ENCODE peak calls at places on chromosomes 2 and 18, in six cellular contexts. J is mesendoderm, I is H1, M is mesenchymal stem cell, S is H9, G is neuronal stem cell. Q is an unnamed sample.

GRCh38 chr2:180191352-180192124 is 184.4 kb upstream of the CWC22 start:
- DNase-seq in J (peak; percentile 10), I (no peak), M (no peak), S (no peak), G (no peak), Q (peak; percentile 24)

GRCh38 chr2:328761-329160 is 40.9 kb upstream of the ALKAL2 start:
- DNase-seq in J (peak; percentile 46), I (no peak), M (no peak), S (no peak), G (no peak), Q (no peak)

GRCh38 chr2:145006957-145007672 is 487.2 kb upstream of the ZEB2 start:
- DNase-seq in J (no peak), I (no peak), M (peak; percentile 95), S (no peak), G (no peak), Q (peak; percentile 98)

GRCh38 chr2:190119948-190120347 is 57.4 kb upstream of the MSTN start:
- DNase-seq in J (peak; percentile 15), I (peak; percentile 46), M (no peak), S (no peak), G (no peak), Q (no peak)

GRCh38 chr18:77470836-77471413 is 221.3 kb downstream of the GALR1 start:
- DNase-seq in J (peak; percentile 2), I (no peak), M (no peak), S (no peak), G (no peak), Q (no peak)

GRCh38 chr18:331231-331771 is 63.5 kb upstream of the THOC1 start:
- DNase-seq in J (no peak), I (no peak), M (no peak), S (no peak), G (no peak), Q (no peak)

GRCh38 chr2:71749671-71750101 is 296.3 kb downstream of the DYSF start:
- DNase-seq in J (no peak), I (no peak), M (peak; percentile 45), S (no peak), G (no peak), Q (peak; percentile 3)

GRCh38 chr2:142781146-142781545 is 96.3 kb upstream of the KYNU start:
- DNase-seq in J (no peak), I (no peak), M (no peak), S (no peak), G (no peak), Q (no peak)

GRCh38 chr18:60485207-60485606 is 112.6 kb upstream of the MC4R start:
- DNase-seq in J (no peak), I (no peak), M (no peak), S (no peak), G (no peak), Q (peak; percentile 3)

GRCh38 chr2:7007846-7008741 is 90.9 kb downstream of the RNF144A start:
- DNase-seq in J (peak; percentile 41), I (no peak), M (peak; percentile 80), S (no peak), G (no peak), Q (no peak)

GRCh38 chr2:66962625-66963207 is 434.4 kb upstream of the ETAA1 start:
- DNase-seq in J (no peak), I (no peak), M (peak; percentile 42), S (no peak), G (peak; percentile 12), Q (no peak)

GRCh38 chr18:49031511-49032188 is 80.9 kb upstream of the SMAD7 start:
- DNase-seq in J (no peak), I (peak; percentile 41), M (no peak), S (no peak), G (no peak), Q (no peak)

GRCh38 chr2:132477436-132477835 is 60.8 kb downstream of the GPR39 start:
- DNase-seq in J (no peak), I (no peak), M (no peak), S (no peak), G (no peak), Q (no peak)

GRCh38 chr2:197229509-197230458 is 80.8 kb downstream of the ANKRD44 start:
- DNase-seq in J (no peak), I (no peak), M (peak; percentile 54), S (no peak), G (no peak), Q (peak; percentile 88)

GRCh38 chr2:83081835-83082522 is 1377.1 kb downstream of the SUCLG1 start:
- DNase-seq in J (no peak), I (no peak), M (peak; percentile 55), S (no peak), G (no peak), Q (peak; percentile 65)

GRCh38 chr2:102442967-102443828 is 20.2 kb downstream of the IL18RAP start:
- DNase-seq in J (peak; percentile 48), I (no peak), M (peak; percentile 59), S (no peak), G (no peak), Q (peak; percentile 39)

GRCh38 chr2:3535794-3536681 is 16.7 kb upstream of the ADI1 start:
- DNase-seq in J (peak; percentile 45), I (no peak), M (peak; percentile 99), S (no peak), G (no peak), Q (peak; percentile 94)

GRCh38 chr2:240351826-240352426 is 83.5 kb upstream of the GPC1 start:
- DNase-seq in J (no peak), I (no peak), M (no peak), S (no peak), G (no peak), Q (no peak)

GRCh38 chr2:101559576-101559975 is 84.7 kb upstream of the RFX8 start:
- DNase-seq in J (no peak), I (no peak), M (no peak), S (no peak), G (no peak), Q (peak; percentile 28)

GRCh38 chr2:236366406-236366805 is 102.2 kb upstream of the ASB18 start:
- DNase-seq in J (no peak), I (no peak), M (no peak), S (peak; percentile 10), G (no peak), Q (no peak)

GRCh38 chr2:215828528-215829184 is 184.7 kb downstream of the MREG start:
- DNase-seq in J (peak; percentile 92), I (peak; percentile 73), M (peak; percentile 53), S (peak; percentile 85), G (peak; percentile 15), Q (peak; percentile 62)

GRCh38 chr18:78659748-78660147 is 319.9 kb upstream of the SALL3 start:
- DNase-seq in J (peak; percentile 39), I (peak; percentile 87), M (no peak), S (peak; percentile 70), G (peak; percentile 14), Q (no peak)

GRCh38 chr2:62071126-62071598 is 124.8 kb upstream of the B3GNT2 start:
- DNase-seq in J (peak; percentile 53), I (no peak), M (no peak), S (no peak), G (no peak), Q (no peak)

DNA sequence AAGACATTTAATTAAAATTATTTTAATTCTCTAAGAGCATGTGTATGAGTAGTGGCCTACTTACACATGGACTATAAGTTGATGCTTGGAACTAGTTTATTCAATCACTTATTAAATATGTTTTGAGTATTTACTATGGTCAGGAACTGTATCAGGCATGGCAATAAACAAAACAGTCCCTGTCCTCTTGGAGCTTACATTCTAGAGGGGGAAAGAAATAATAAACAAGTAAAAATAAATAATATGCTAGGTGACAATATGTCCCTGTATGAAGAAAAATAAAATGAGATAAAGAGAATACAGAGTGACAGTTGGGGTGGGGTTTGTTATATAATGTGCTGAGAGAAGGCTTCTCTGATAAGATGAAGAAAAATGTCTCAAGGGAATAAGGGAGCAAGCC is 74.5 kb downstream of the MYO3B start:
- DNase-seq in J (no peak), I (no peak), M (no peak), S (no peak), G (no peak), Q (no peak)
- H2BK15ac ChIP-seq in J (no peak overlapping the region), I (no peak overlapping the region), M (no peak overlapping the region), S (no peak overlapping the region), G (no peak overlapping the region), Q (no peak overlapping the region)

DNA sequence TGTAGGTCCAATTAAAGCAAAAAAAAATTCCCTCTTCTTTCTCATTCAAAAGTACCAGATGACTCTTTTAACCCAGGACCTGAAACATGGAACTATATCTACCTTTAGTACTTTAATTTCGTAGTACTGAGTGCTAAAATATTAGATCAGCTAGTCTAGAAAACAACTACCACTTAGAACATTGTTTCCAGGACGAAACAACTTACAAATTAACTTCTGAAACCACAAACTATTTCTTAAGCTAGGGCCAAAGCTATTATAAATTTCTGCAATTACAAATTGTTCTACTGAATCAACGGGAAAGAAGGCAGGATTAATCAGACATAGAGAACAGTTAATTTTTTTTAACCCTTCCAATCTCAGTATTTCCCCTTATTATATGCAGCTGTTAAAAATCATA is 39.9 kb downstream of the DARS1 start:
- DNase-seq in J (no peak), I (no peak), M (no peak), S (no peak), G (no peak), Q (no peak)
- H3K18ac ChIP-seq in J (no peak overlapping the region), I (no peak overlapping the region), M (no peak overlapping the region), S (no peak overlapping the region), G (no peak overlapping the region), Q (no peak overlapping the region)

GRCh38 chr2:218824004-218824403 is 7.6 kb downstream of the PRKAG3 start:
- DNase-seq in J (no peak), I (no peak), M (no peak), S (no peak), G (no peak), Q (no peak)

GRCh38 chr2:218820746-218821369 is 10.7 kb downstream of the PRKAG3 start:
- DNase-seq in J (no peak), I (no peak), M (no peak), S (no peak), G (no peak), Q (no peak)

GRCh38 chr2:218821605-218822211 is 9.9 kb downstream of the PRKAG3 start:
- DNase-seq in J (peak; percentile 13), I (no peak), M (no peak), S (no peak), G (no peak), Q (no peak)

GRCh38 chr2:218822622-218823021 is 9.0 kb downstream of the PRKAG3 start:
- DNase-seq in J (no peak), I (no peak), M (no peak), S (no peak), G (no peak), Q (no peak)

GRCh38 chr2:218823456-218823855 is 8.1 kb downstream of the PRKAG3 start:
- DNase-seq in J (no peak), I (no peak), M (no peak), S (no peak), G (no peak), Q (no peak)
- H2BK15ac ChIP-seq in J (no peak overlapping the region), I (no peak overlapping the region), M (no peak overlapping the region), S (no peak overlapping the region), G (no peak overlapping the region), Q (no peak overlapping the region)

DNA sequence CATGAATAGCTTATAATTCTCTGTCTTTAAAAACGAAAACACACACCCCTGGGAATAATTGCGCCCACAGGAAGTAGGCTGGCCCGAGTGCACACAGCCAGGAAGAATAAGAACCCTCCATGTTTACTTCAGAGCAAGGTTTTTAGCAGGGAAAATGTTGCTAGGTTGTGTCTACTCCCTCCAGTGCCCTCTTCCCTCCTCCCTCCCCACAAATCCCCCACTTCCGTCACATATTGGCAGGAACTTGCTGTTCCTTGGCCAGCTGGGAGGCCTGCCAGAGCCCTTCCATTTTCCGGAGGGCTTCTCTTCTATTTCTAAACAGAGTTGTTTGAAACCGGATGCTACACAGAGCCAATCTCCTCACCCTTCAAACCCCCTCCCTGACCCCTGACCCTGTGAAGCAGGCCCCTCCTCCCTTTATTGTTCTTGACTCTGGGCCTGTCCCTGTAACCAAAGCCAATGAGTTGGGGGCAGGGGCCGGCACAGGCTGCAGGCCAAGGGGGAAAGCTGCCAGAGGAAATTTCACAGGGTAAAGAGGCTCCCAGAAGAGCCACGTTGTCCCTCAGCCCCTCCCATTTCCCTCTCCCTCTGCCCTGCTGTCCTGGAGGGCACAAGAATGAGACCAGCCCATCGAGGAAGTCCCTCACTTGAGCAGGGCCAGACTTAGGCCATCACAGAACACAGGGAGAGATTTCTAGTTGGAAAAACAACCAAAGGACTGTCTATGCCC is 49.8 kb upstream of the LGALSL start:
- DNase-seq in J (peak; percentile 94), I (peak; percentile 76), M (peak; percentile 84), S (peak; percentile 91), G (peak; percentile 92), Q (peak; percentile 35)
- H3K18ac ChIP-seq in J (peak overlapping the region; percentile 24), I (peak overlapping the region; percentile 93), M (peak overlapping the region; percentile 84), S (peak overlapping the region; percentile 81), G (peak overlapping the region; percentile 96), Q (peak overlapping the region; percentile 9)

Q was measured in IMR-90.